ENCODE peak calls at places on chromosomes 2 and 18, in four cellular contexts. B, F, J and N are unnamed samples.

GRCh38 chr2:58557166-58557565 is 316.0 kb upstream of the FANCL start:
- DNase-seq in F (no peak), B (no peak), J (peak), N (peak)

GRCh38 chr18:10750386-10751035 is 224.7 kb downstream of the NAPG start:
- DNase-seq in B (no peak), J (no peak), F (no peak), N (no peak)

GRCh38 chr18:41695441-41695840 is 259.6 kb upstream of the PIK3C3 start:
- DNase-seq in J (no peak), B (no peak), F (no peak), N (no peak)

GRCh38 chr2:8389373-8390108 is 292.3 kb upstream of the ID2 start:
- DNase-seq in F (peak), J (no peak), B (no peak), N (no peak)

GRCh38 chr2:202771336-202771735 is 100.2 kb downstream of the ICA1L start:
- DNase-seq in J (no peak), F (no peak), B (no peak), N (no peak)

GRCh38 chr2:138391956-138392355 is 109.6 kb upstream of the SPOPL start:
- DNase-seq in J (no peak), B (no peak), F (peak), N (no peak)

GRCh38 chr2:169734172-169734847 is 678 bp downstream of the KLHL23 start:
- DNase-seq in F (no peak), J (peak), B (peak), N (peak)

GRCh38 chr2:69827796-69828540 is 1.5 kb upstream of the GMCL1 start:
- DNase-seq in J (no peak), B (no peak), F (no peak), N (no peak)

GRCh38 chr2:144943986-144944385 is 424.1 kb upstream of the ZEB2 start:
- DNase-seq in F (no peak), J (no peak), B (no peak), N (no peak)

GRCh38 chr18:48924621-48925601 is 25.9 kb downstream of the SMAD7 start:
- DNase-seq in F (no peak), J (no peak), B (peak), N (peak)

GRCh38 chr2:83022631-83023210 is 1436.4 kb downstream of the SUCLG1 start:
- DNase-seq in F (no peak), J (no peak), B (no peak), N (no peak)

GRCh38 chr2:206193643-206194382 is 34.1 kb downstream of the EEF1B2 start:
- DNase-seq in J (no peak), B (no peak), F (no peak), N (no peak)

GRCh38 chr2:11998218-11998617 is 251.8 kb downstream of the LPIN1 start:
- DNase-seq in J (no peak), B (peak), F (no peak), N (no peak)

GRCh38 chr2:68775272-68775847 is 40.7 kb downstream of the ARHGAP25 start:
- DNase-seq in B (no peak), F (no peak), J (no peak), N (no peak)

GRCh38 chr2:156333951-156334495 is 1.5 kb upstream of the NR4A2 start:
- DNase-seq in B (peak), J (peak), F (no peak), N (peak)

GRCh38 chr18:63843008-63843407 is 44.5 kb upstream of the SERPINB2 start:
- DNase-seq in J (no peak), B (no peak), F (no peak), N (no peak)

GRCh38 chr2:74921236-74921736 is 37.2 kb upstream of the POLE4 start:
- DNase-seq in F (no peak), J (peak), B (no peak), N (no peak)

GRCh38 chr2:74538881-74539339 is 9.2 kb downstream of the HTRA2 start:
- DNase-seq in F (no peak), B (no peak), J (no peak), N (no peak)

GRCh38 chr18:2826581-2826980 is 20.2 kb upstream of the EMILIN2 start:
- DNase-seq in F (no peak), B (no peak), J (no peak), N (no peak)

GRCh38 chr2:61750624-61751023 is 103.2 kb downstream of the FAM161A start:
- DNase-seq in B (no peak), F (peak), J (no peak), N (no peak)

GRCh38 chr2:19026156-19026660 is 332.2 kb downstream of the OSR1 start:
- DNase-seq in F (no peak), J (no peak), B (no peak), N (no peak)

GRCh38 chr2:218529990-218530389 is 38.2 kb downstream of the USP37 start:
- DNase-seq in J (no peak), B (no peak), F (no peak), N (no peak)

GRCh38 chr2:241248897-241249296 is 60.4 kb downstream of the ANO7 start:
- DNase-seq in F (no peak), B (no peak), J (no peak), N (no peak)

GRCh38 chr2:219171231-219171651 is 1.4 kb upstream of the SLC23A3 start:
- DNase-seq in F (peak), J (peak), B (peak), N (peak)

GRCh38 chr2:171878481-171878993 is 15.5 kb downstream of the SLC25A12 start:
- DNase-seq in J (no peak), F (no peak), B (peak), N (peak)

GRCh38 chr2:75100011-75100680 is 99.2 kb downstream of the TACR1 start:
- DNase-seq in B (no peak), J (no peak), F (peak), N (peak)

GRCh38 chr2:13260401-13260800 is 543.7 kb downstream of the TRIB2 start:
- DNase-seq in B (no peak), J (no peak), F (no peak), N (no peak)

GRCh38 chr2:60553496-60553991 is at the start of gene BCL11A:
- DNase-seq in J (peak), F (peak), B (no peak), N (peak)

GRCh38 chr2:46690825-46691224 is 211.5 kb downstream of the TMEM247 start:
- DNase-seq in B (no peak), J (no peak), F (no peak), N (no peak)

GRCh38 chr2:111121028-111121872 is 536 bp downstream of the BCL2L11 start:
- DNase-seq in B (peak), J (peak), F (no peak), N (peak)

GRCh38 chr2:145874466-145874865 is 1354.5 kb upstream of the ZEB2 start:
- DNase-seq in F (peak), B (no peak), J (no peak), N (peak)

GRCh38 chr2:96963316-96963715 is 23.1 kb downstream of the FAM178B start:
- DNase-seq in F (no peak), J (no peak), B (no peak), N (peak)

GRCh38 chr2:231489990-231490389 is 25.7 kb upstream of the NCL start:
- DNase-seq in J (no peak), B (peak), F (no peak), N (peak)

GRCh38 chr2:206970589-206971375 is 31.5 kb downstream of the CPO start:
- DNase-seq in B (no peak), J (no peak), F (no peak), N (no peak)

GRCh38 chr2:177545143-177545542 is 152.6 kb downstream of the AGPS start:
- DNase-seq in B (no peak), F (no peak), J (no peak), N (no peak)